ENCODE peak calls at places on chromosomes 11 and 22, in ten cellular contexts. L is body of pancreas; J is neuronal stem cell; U is OCI-LY7; V is left ventricle myocardium inferior; H is A549; X is HCT116; D is fibroblast of lung; Y is SK-N-SH; C is CD8-positive, alpha-beta T cell. T is an unnamed sample.

GRCh38 chr11:44726278-44727113 is at the start of gene TSPAN18:
- DNase-seq in C (no peak), Y (peak; percentile 88), U (peak; percentile 26), D (no peak), H (no peak), J (peak; percentile 72), X (no peak), V (peak; percentile 31), L (peak; percentile 4), T (no peak)

GRCh38 chr11:15757299-15757698 is 599.0 kb downstream of the SOX6 start:
- DNase-seq in H (no peak), J (no peak), D (no peak), V (no peak), C (no peak), Y (no peak), L (no peak), X (no peak), U (no peak), T (no peak)

GRCh38 chr11:22431074-22431473 is 92.9 kb downstream of the SLC17A6 start:
- DNase-seq in U (no peak), V (no peak), J (no peak), L (no peak), H (no peak), X (no peak), C (no peak), D (no peak), Y (no peak), T (no peak)

GRCh38 chr11:126718319-126718718 is 282.3 kb downstream of the KIRREL3 start:
- DNase-seq in V (no peak), H (peak; percentile 33), Y (no peak), X (no peak), J (no peak), C (no peak), L (no peak), U (no peak), D (no peak), T (no peak)

GRCh38 chr11:27933992-27934829 is 173.7 kb downstream of the KIF18A start:
- DNase-seq in L (no peak), D (peak; percentile 93), U (no peak), Y (no peak), V (no peak), X (peak; percentile 98), J (no peak), H (peak; percentile 61), C (no peak), T (no peak)

GRCh38 chr11:79206951-79207350 is 233.9 kb downstream of the TENM4 start:
- DNase-seq in Y (no peak), U (no peak), H (no peak), J (no peak), C (no peak), D (no peak), X (no peak), V (no peak), L (no peak), T (no peak)

GRCh38 chr11:55503449-55503848 is 50.8 kb upstream of the OR4C15 start:
- DNase-seq in U (no peak), H (no peak), J (no peak), C (no peak), L (no peak), D (no peak), X (no peak), V (no peak), Y (no peak), T (no peak)

GRCh38 chr11:63242089-63242762 is 1.2 kb downstream of the SLC22A25 start:
- DNase-seq in L (no peak), H (no peak), D (no peak), C (no peak), U (no peak), X (no peak), J (no peak), V (no peak), Y (no peak), T (no peak)

GRCh38 chr11:2445107-2445947 is 519 bp downstream of the KCNQ1 start:
- DNase-seq in L (peak; percentile 51), Y (no peak), X (no peak), V (no peak), D (no peak), H (no peak), U (no peak), C (no peak), J (no peak), T (no peak)

GRCh38 chr11:33320814-33321330 is 63.7 kb downstream of the HIPK3 start:
- DNase-seq in L (peak; percentile 6), Y (no peak), H (no peak), X (no peak), J (no peak), U (no peak), V (no peak), C (no peak), D (no peak), T (no peak)

GRCh38 chr11:116513278-116513823 is 259.4 kb downstream of the BUD13 start:
- DNase-seq in D (no peak), V (no peak), J (no peak), H (no peak), C (no peak), X (no peak), U (no peak), Y (no peak), L (no peak), T (no peak)
- H3K27ac ChIP-seq in D (no peak overlapping the region), V (no peak overlapping the region), J (no peak overlapping the region), H (no peak overlapping the region), C (no peak overlapping the region), X (no peak overlapping the region), U (no peak overlapping the region), Y (no peak overlapping the region), L (no peak overlapping the region), T (no peak overlapping the region)

GRCh38 chr11:48020092-48020755 is 39.9 kb downstream of the PTPRJ start:
- DNase-seq in U (peak; percentile 92), D (no peak), C (no peak), J (no peak), H (no peak), V (no peak), Y (no peak), X (no peak), L (peak; percentile 48), T (no peak)
- H3K4me1 ChIP-seq in U (peaks cover 99% of the 10 kb centered on the region), D (no peaks in the 10 kb centered on the region), C (peaks cover 50% of the 10 kb centered on the region), J (peaks cover 19% of the 10 kb centered on the region), H (peaks cover 75% of the 10 kb centered on the region), V (peaks cover 10% of the 10 kb centered on the region), Y (peaks cover 22% of the 10 kb centered on the region), X (peaks cover 6% of the 10 kb centered on the region), L (peaks cover 20% of the 10 kb centered on the region), T (peaks cover 7% of the 10 kb centered on the region)

GRCh38 chr22:26483043-26483438 is 542 bp downstream of the HPS4 start:
- DNase-seq in J (no peak), L (no peak), Y (no peak), C (no peak), H (no peak), D (peak; percentile 2), X (no peak), U (no peak), V (no peak), T (no peak)

GRCh38 chr22:26481694-26482093 is 1.9 kb downstream of the HPS4 start:
- DNase-seq in C (no peak), D (no peak), H (no peak), V (no peak), J (no peak), Y (no peak), U (peak; percentile 48), L (no peak), X (no peak), T (no peak)

GRCh38 chr22:26483439-26484359 is at the start of the genes HPS4 and SRRD:
- DNase-seq in U (peak; percentile 94), L (peak; percentile 93), H (peak; percentile 86), V (peak; percentile 90), C (peak; percentile 87), D (peak; percentile 87), X (peak; percentile 72), J (peak; percentile 93), Y (peak; percentile 97), T (peak; percentile 61)

GRCh38 chr22:26481112-26481693 is 2.4 kb downstream of the HPS4 start:
- DNase-seq in Y (no peak), C (no peak), X (no peak), H (no peak), J (no peak), V (no peak), L (no peak), D (no peak), U (no peak), T (no peak)

GRCh38 chr22:26482171-26482570 is 1.4 kb downstream of the HPS4 start:
- DNase-seq in H (no peak), V (no peak), C (no peak), X (no peak), Y (no peak), D (no peak), U (peak; percentile 26), L (no peak), J (no peak), T (no peak)
- H3K4me3 ChIP-seq in H (no peak overlapping the region), V (peak overlapping the region; percentile 83), C (no peak overlapping the region), X (no peak overlapping the region), Y (no peak overlapping the region), D (no peak overlapping the region), U (peak overlapping the region; percentile 86), L (no peak overlapping the region), J (no peak overlapping the region), T (no peak overlapping the region)

DNA sequence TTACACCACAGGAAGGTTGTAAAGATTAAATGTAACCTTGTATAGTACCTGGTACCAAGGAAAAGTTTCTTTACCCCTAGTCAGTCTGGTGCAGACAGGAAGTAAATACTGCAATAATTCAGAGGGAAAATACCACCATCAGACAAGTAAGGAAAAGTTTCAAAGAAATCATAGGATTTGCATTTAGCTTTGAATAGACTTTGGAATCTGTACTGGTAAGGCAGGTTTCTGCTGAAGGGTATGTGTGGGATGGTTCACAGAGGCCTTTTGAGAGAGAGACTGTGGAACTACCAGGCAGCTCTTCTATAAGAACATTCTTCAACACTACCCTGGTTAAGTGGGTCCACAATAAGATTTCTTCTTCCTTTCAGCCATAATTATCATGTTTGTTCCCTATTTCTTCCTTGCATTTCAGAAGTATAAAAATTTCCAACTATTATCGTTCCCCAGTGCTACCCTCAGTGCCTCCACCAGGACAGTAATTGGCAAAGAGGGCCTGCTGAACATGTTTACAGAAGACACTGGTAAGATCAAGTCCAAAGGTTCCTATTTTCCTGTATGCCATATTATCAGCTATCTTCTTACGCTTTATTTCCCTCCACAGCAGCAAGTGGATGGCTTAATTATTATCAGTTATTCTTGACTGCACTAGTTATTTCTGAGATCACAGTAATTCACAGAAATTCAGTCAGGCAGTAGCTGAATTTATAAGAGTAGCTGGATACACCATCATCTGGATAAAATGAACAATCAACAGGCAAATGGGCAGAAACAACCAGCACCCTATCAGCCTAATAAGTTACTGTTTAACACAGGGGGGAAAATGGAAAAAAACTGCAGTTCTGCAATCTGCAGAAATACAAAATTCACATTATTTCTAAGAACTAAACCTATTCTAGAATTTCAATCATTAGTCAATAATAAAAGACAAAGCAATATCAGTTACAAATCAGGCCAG is 48.5 kb downstream of the PITPNB start:
- DNase-seq in V (no peak), Y (no peak), J (no peak), X (no peak), H (no peak), U (no peak), D (no peak), L (no peak), C (no peak), T (no peak)
- H3K27ac ChIP-seq in V (peak overlapping the region; percentile 83), Y (no peak overlapping the region), J (no peak overlapping the region), X (no peak overlapping the region), H (no peak overlapping the region), U (no peak overlapping the region), D (no peak overlapping the region), L (peak overlapping the region; percentile 70), C (no peak overlapping the region), T (no peak overlapping the region)

T was measured in iPS DF 6.9.